ENCODE peak calls at places on chromosomes 13 and 19, in five cellular contexts. P is CD4-positive, alpha-beta T cell; C is neural progenitor cell; F is ACHN; H is fibroblast of pulmonary artery. L is an unnamed sample.

GRCh38 chr19:44512326-44513298 is 12.3 kb upstream of the ZNF180 start:
- DNase-seq in C (peak), H (peak), F (peak), P (no peak), L (no peak)

GRCh38 chr19:8257052-8257443 is 47.9 kb downstream of the CERS4 start:
- DNase-seq in H (peak), F (no peak), P (no peak), C (no peak), L (no peak)

GRCh38 chr19:10533656-10534386 is 9.9 kb upstream of the ATG4D start:
- DNase-seq in H (peak), P (no peak), F (no peak), C (no peak), L (no peak)

GRCh38 chr13:19618925-19619324 is 14.5 kb upstream of the MPHOSPH8 start:
- DNase-seq in C (peak), F (peak), P (no peak), H (peak), L (no peak)

GRCh38 chr13:67069117-67069767 is 160.9 kb downstream of the PCDH9 start:
- DNase-seq in C (peak), P (no peak), H (no peak), F (no peak), L (no peak)

GRCh38 chr13:34591163-34591562 is 350.9 kb upstream of the NBEA start:
- DNase-seq in F (no peak), C (no peak), P (no peak), H (peak), L (no peak)

GRCh38 chr19:49809155-49809986 is 3.7 kb downstream of the FUZ start:
- DNase-seq in F (peak), C (peak), P (peak), H (no peak), L (no peak)

GRCh38 chr19:49125025-49125731 is 5.8 kb downstream of the PPFIA3 start:
- DNase-seq in H (no peak), P (no peak), C (peak), F (no peak), L (no peak)

GRCh38 chr13:99908129-99908805 is 63.3 kb downstream of the ZIC5 start:
- DNase-seq in C (no peak), H (no peak), F (no peak), P (no peak), L (no peak)

GRCh38 chr13:44664308-44664707 is 88.2 kb upstream of the TSC22D1 start:
- DNase-seq in H (no peak), P (no peak), F (no peak), C (peak), L (no peak)

GRCh38 chr19:18397242-18398202 is at the start of gene LRRC25:
- DNase-seq in P (no peak), C (peak), H (no peak), F (no peak), L (no peak)

GRCh38 chr13:50766043-50766442 is 77.4 kb downstream of the DLEU7 start:
- DNase-seq in P (no peak), H (no peak), C (no peak), F (no peak), L (no peak)

GRCh38 chr19:14048439-14049153 is 13.3 kb downstream of the PALM3 start:
- DNase-seq in P (peak), H (peak), C (peak), F (peak), L (no peak)

GRCh38 chr19:49442354-49442753 is 1.0 kb upstream of the SLC17A7 start:
- DNase-seq in C (peak), H (no peak), F (peak), P (no peak), L (no peak)

GRCh38 chr13:93398167-93398566 is 171.6 kb downstream of the GPC6 start:
- DNase-seq in H (no peak), F (peak), P (no peak), C (no peak), L (no peak)

GRCh38 chr19:49637865-49638350 is 2.0 kb downstream of the RRAS start:
- DNase-seq in H (peak), P (no peak), C (peak), F (peak), L (no peak)

GRCh38 chr19:17549088-17549740 is 6.2 kb upstream of the COLGALT1 start:
- DNase-seq in C (no peak), P (no peak), H (no peak), F (no peak), L (no peak)

GRCh38 chr13:77752512-77753069 is 55.1 kb downstream of the SLAIN1 start:
- DNase-seq in F (no peak), P (no peak), C (no peak), H (no peak), L (no peak)

GRCh38 chr19:8413593-8413923 is 453 bp downstream of the MARCHF2 start:
- DNase-seq in H (no peak), P (no peak), C (no peak), F (no peak), L (no peak)

GRCh38 chr13:28059214-28059613 is 41.2 kb downstream of the FLT3 start:
- DNase-seq in H (peak), P (peak), F (peak), C (peak), L (no peak)

GRCh38 chr13:76331948-76332712 is 554.1 kb downstream of the KCTD12 start:
- DNase-seq in P (no peak), H (peak), C (no peak), F (no peak), L (no peak)

GRCh38 chr13:27997904-27998522 is 9.5 kb upstream of the URAD start:
- DNase-seq in C (peak), F (peak), P (no peak), H (peak), L (no peak)

GRCh38 chr19:12938536-12939291 is at the start of gene CALR:
- DNase-seq in C (peak), H (peak), F (peak), P (no peak), L (no peak)

GRCh38 chr13:29621401-29621800 is 25.9 kb upstream of the SLC7A1 start:
- DNase-seq in F (no peak), C (no peak), P (no peak), H (no peak), L (no peak)

GRCh38 chr13:101298517-101298916 is 117.8 kb downstream of the NALCN start:
- DNase-seq in H (no peak), F (no peak), P (no peak), C (no peak), L (no peak)

GRCh38 chr13:50353651-50354415 is 338.6 kb downstream of the KCNRG start:
- DNase-seq in H (peak), P (no peak), F (peak), C (no peak), L (no peak)

GRCh38 chr19:42121666-42122069 is 10.6 kb downstream of the POU2F2 start:
- DNase-seq in F (peak), C (no peak), H (peak), P (peak), L (no peak)

L was measured in esophagus squamous epithelium.